ENCODE peak calls at places on chromosome 6, in four cellular contexts. L is iris pigment epithelial cell; O is Jurkat, Clone E6-1; C is M059J. R is an unnamed sample.

GRCh38 chr6:112235956-112236355 is 18.4 kb downstream of the LAMA4 start:
- DNase-seq in C (peak; percentile 88), O (no peak), L (peak; percentile 97), R (no peak)

GRCh38 chr6:119078449-119079287 is at the start of gene FAM184A:
- DNase-seq in O (peak; percentile 52), L (peak; percentile 56), C (peak; percentile 43), R (peak; percentile 40)

GRCh38 chr6:37303891-37304503 is 46.1 kb upstream of the TMEM217 start:
- DNase-seq in L (peak; percentile 56), O (no peak), C (peak; percentile 42), R (peak; percentile 73)

GRCh38 chr6:54217018-54217417 is 91.2 kb upstream of the TINAG start:
- DNase-seq in L (peak; percentile 5), C (peak; percentile 11), O (peak; percentile 57), R (no peak)

GRCh38 chr6:108831104-108831503 is 17.1 kb upstream of the ARMC2 start:
- DNase-seq in C (peak; percentile 41), L (no peak), O (no peak), R (peak; percentile 11)

GRCh38 chr6:93293399-93294271 is 125.7 kb downstream of the EPHA7 start:
- DNase-seq in C (no peak), O (no peak), L (no peak), R (no peak)

GRCh38 chr6:45822864-45823263 is 192.8 kb downstream of the CLIC5 start:
- DNase-seq in C (no peak), O (no peak), L (no peak), R (no peak)

GRCh38 chr6:24864345-24864744 is 65.6 kb upstream of the ARMH2 start:
- DNase-seq in O (no peak), C (peak; percentile 37), L (peak; percentile 37), R (no peak)

GRCh38 chr6:45491874-45492273 is 114.1 kb upstream of the SUPT3H start:
- DNase-seq in L (no peak), O (no peak), C (no peak), R (no peak)

GRCh38 chr6:169780571-169781091 is 29.2 kb downstream of the ERMARD start:
- DNase-seq in C (peak; percentile 80), O (no peak), L (peak; percentile 83), R (no peak)

GRCh38 chr6:105226598-105227291 is 46.9 kb upstream of the POPDC3 start:
- DNase-seq in C (peak; percentile 41), L (no peak), O (no peak), R (peak; percentile 27)

GRCh38 chr6:4446982-4447381 is 311.6 kb upstream of the ECI2 start:
- DNase-seq in O (no peak), C (peak; percentile 38), L (peak; percentile 84), R (peak; percentile 10)

GRCh38 chr6:15320683-15321082 is 74.8 kb downstream of the JARID2 start:
- DNase-seq in C (no peak), O (no peak), L (no peak), R (no peak)

GRCh38 chr6:164795091-164795490 is 514.3 kb downstream of the C6orf118 start:
- DNase-seq in O (no peak), L (no peak), C (no peak), R (no peak)

GRCh38 chr6:44507014-44507413 is 119.5 kb downstream of the CDC5L start:
- DNase-seq in O (no peak), L (no peak), C (no peak), R (no peak)

GRCh38 chr6:961407-961930 is 268.5 kb upstream of the EXOC2 start:
- DNase-seq in L (no peak), O (no peak), C (no peak), R (no peak)

GRCh38 chr6:156976144-156977088 is 199.2 kb downstream of the ARID1B start:
- DNase-seq in C (peak; percentile 70), O (no peak), L (no peak), R (no peak)

GRCh38 chr6:89281779-89282246 is 33.3 kb downstream of the GABRR2 start:
- DNase-seq in L (peak; percentile 55), C (peak; percentile 9), O (peak; percentile 67), R (peak; percentile 53)

GRCh38 chr6:15017251-15017650 is 228.6 kb upstream of the JARID2 start:
- DNase-seq in L (peak; percentile 25), O (peak; percentile 50), C (peak; percentile 35), R (peak; percentile 35)

GRCh38 chr6:144335914-144336313 is 50.8 kb downstream of the UTRN start:
- DNase-seq in O (no peak), L (no peak), C (peak; percentile 49), R (no peak)

GRCh38 chr6:19597809-19598320 is 239.3 kb upstream of the ID4 start:
- DNase-seq in O (no peak), C (no peak), L (no peak), R (no peak)

R was measured in AG08395.